ENCODE peak calls at places on chromosomes 2 and 18, in six cellular contexts. One of them, this sample, is unnamed.

GRCh38 chr2:117958186-117958585 is 55.7 kb downstream of the CCDC93 start:
- DNase-seq in fibroblast of lung: peak
- DNase-seq in RWPE1: no peak
- DNase-seq in left lung: no peak
- DNase-seq in K562: no peak
- DNase-seq in HepG2: no peak
- DNase-seq in this sample: peak

GRCh38 chr2:35858216-35858615 is 497.4 kb upstream of the CRIM1 start:
- DNase-seq in fibroblast of lung: no peak
- DNase-seq in RWPE1: no peak
- DNase-seq in left lung: no peak
- DNase-seq in K562: no peak
- DNase-seq in HepG2: no peak
- DNase-seq in this sample: no peak

GRCh38 chr2:20190862-20191713 is 33.8 kb downstream of the SDC1 start:
- DNase-seq in fibroblast of lung: no peak
- DNase-seq in RWPE1: no peak
- DNase-seq in left lung: peak
- DNase-seq in K562: no peak
- DNase-seq in HepG2: peak
- DNase-seq in this sample: no peak

GRCh38 chr18:57432765-57433400 is 2.3 kb upstream of the ONECUT2 start:
- DNase-seq in fibroblast of lung: no peak
- DNase-seq in RWPE1: no peak
- DNase-seq in left lung: no peak
- DNase-seq in K562: no peak
- DNase-seq in HepG2: no peak
- DNase-seq in this sample: no peak

GRCh38 chr2:28661589-28662001 is 90.0 kb upstream of the PPP1CB start:
- DNase-seq in fibroblast of lung: peak
- DNase-seq in RWPE1: peak
- DNase-seq in left lung: no peak
- DNase-seq in K562: no peak
- DNase-seq in HepG2: no peak
- DNase-seq in this sample: peak

GRCh38 chr2:235394278-235394828 is 99.5 kb upstream of the AGAP1 start:
- DNase-seq in fibroblast of lung: peak
- DNase-seq in RWPE1: peak
- DNase-seq in left lung: no peak
- DNase-seq in K562: no peak
- DNase-seq in HepG2: peak
- DNase-seq in this sample: peak

GRCh38 chr2:7011376-7012083 is 94.3 kb downstream of the RNF144A start:
- DNase-seq in fibroblast of lung: peak
- DNase-seq in RWPE1: peak
- DNase-seq in left lung: no peak
- DNase-seq in K562: no peak
- DNase-seq in HepG2: no peak
- DNase-seq in this sample: peak

GRCh38 chr2:59297829-59298228 is 1056.7 kb upstream of the FANCL start:
- DNase-seq in fibroblast of lung: no peak
- DNase-seq in RWPE1: no peak
- DNase-seq in left lung: no peak
- DNase-seq in K562: no peak
- DNase-seq in HepG2: no peak
- DNase-seq in this sample: no peak

GRCh38 chr18:23053756-23054457 is 81.4 kb upstream of the CABLES1 start:
- DNase-seq in fibroblast of lung: peak
- DNase-seq in RWPE1: peak
- DNase-seq in left lung: no peak
- DNase-seq in K562: no peak
- DNase-seq in HepG2: peak
- DNase-seq in this sample: peak

GRCh38 chr2:27672723-27673486 is 9.2 kb downstream of the SLC4A1AP start:
- DNase-seq in fibroblast of lung: no peak
- DNase-seq in RWPE1: no peak
- DNase-seq in left lung: no peak
- DNase-seq in K562: no peak
- DNase-seq in HepG2: no peak
- DNase-seq in this sample: no peak

GRCh38 chr2:85445316-85446295 is 27.1 kb downstream of the SH2D6 start:
- DNase-seq in fibroblast of lung: peak
- DNase-seq in RWPE1: peak
- DNase-seq in left lung: no peak
- DNase-seq in K562: no peak
- DNase-seq in HepG2: no peak
- DNase-seq in this sample: no peak

GRCh38 chr2:170685591-170685990 is 29.5 kb upstream of the SP5 start:
- DNase-seq in fibroblast of lung: no peak
- DNase-seq in RWPE1: no peak
- DNase-seq in left lung: no peak
- DNase-seq in K562: no peak
- DNase-seq in HepG2: no peak
- DNase-seq in this sample: no peak

GRCh38 chr18:63317556-63317946 is 2.0 kb downstream of the BCL2 start:
- DNase-seq in fibroblast of lung: no peak
- DNase-seq in RWPE1: no peak
- DNase-seq in left lung: no peak
- DNase-seq in K562: no peak
- DNase-seq in HepG2: no peak
- DNase-seq in this sample: no peak

GRCh38 chr18:63319383-63320040 is at the start of gene BCL2:
- DNase-seq in fibroblast of lung: peak
- DNase-seq in RWPE1: peak
- DNase-seq in left lung: no peak
- DNase-seq in K562: no peak
- DNase-seq in HepG2: no peak
- DNase-seq in this sample: peak

GRCh38 chr18:63316612-63317555 is 2.7 kb downstream of the BCL2 start:
- DNase-seq in fibroblast of lung: no peak
- DNase-seq in RWPE1: no peak
- DNase-seq in left lung: no peak
- DNase-seq in K562: no peak
- DNase-seq in HepG2: no peak
- DNase-seq in this sample: no peak

GRCh38 chr18:63318882-63319382 is 637 bp downstream of the BCL2 start:
- DNase-seq in fibroblast of lung: no peak
- DNase-seq in RWPE1: no peak
- DNase-seq in left lung: no peak
- DNase-seq in K562: no peak
- DNase-seq in HepG2: no peak
- DNase-seq in this sample: no peak

DNA sequence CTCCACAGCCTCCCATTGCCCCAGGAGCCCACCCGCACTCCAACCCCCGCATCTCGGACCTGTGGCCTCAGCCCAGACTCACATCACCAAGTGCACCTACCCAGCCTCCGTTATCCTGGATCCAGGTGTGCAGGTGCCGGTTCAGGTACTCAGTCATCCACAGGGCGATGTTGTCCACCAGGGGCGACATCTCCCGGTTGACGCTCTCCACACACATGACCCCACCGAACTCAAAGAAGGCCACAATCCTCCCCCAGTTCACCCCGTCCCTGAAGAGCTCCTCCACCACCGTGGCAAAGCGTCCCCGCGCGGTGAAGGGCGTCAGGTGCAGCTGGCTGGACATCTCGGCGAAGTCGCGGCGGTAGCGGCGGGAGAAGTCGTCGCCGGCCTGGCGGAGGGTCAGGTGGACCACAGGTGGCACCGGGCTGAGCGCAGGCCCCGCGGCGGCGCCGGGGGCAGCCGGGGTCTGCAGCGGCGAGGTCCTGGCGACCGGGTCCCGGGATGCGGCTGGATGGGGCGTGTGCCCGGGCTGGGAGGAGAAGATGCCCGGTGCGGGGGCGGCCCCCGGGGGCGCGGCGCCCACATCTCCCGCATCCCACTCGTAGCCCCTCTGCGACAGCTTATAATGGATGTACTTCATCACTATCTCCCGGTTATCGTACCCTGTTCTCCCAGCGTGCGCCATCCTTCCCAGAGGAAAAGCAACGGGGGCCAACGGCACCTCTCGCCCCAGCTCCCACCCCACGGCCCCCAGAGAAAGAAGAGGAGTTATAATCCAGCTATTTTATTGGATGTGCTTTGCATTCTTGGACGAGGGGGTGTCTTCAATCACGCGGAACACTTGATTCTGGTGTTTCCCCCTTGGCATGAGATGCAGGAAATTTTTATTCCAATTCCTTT is 1.3 kb downstream of the BCL2 start:
- DNase-seq in fibroblast of lung: no peak
- DNase-seq in RWPE1: peak
- DNase-seq in left lung: peak
- DNase-seq in K562: no peak
- DNase-seq in HepG2: no peak
- DNase-seq in this sample: no peak
- H3K27ac ChIP-seq in fibroblast of lung: no peak
- H3K27ac ChIP-seq in RWPE1: no peak
- H3K27ac ChIP-seq in left lung: no peak
- H3K27ac ChIP-seq in K562: no peak
- H3K27ac ChIP-seq in HepG2: no peak
- H3K27ac ChIP-seq in this sample: no peak

DNA sequence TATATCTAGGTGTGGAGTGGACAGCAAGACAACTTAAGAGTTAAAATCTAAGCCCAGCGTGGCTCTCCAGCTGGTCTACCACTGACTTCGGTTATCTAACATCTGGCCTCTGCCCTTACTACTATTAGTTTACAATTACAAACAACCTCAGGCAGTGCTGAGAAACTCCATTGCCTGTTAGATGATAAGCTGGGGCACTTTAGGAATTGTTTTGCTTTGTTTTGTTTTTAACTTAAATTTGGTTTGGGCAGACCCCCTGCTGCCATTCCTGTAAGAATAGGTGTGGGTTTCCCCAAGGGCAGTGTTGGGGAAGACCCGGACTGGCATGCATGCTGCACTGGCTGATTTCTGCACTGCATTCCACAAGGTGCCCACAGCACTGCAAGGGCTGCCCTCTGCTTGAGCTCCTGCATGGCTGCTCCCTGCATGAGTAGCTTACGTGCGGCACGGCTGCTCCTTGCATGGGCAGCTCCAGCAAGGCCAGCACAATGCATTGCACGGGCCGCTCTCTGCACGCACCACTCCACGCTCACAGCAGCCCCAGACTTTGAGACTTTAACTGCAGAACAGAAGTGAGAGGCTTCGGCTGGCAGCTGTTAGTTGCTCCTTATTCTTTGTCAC is 74.2 kb upstream of the SERTAD2 start:
- DNase-seq in fibroblast of lung: no peak
- DNase-seq in RWPE1: no peak
- DNase-seq in left lung: no peak
- DNase-seq in K562: no peak
- DNase-seq in HepG2: no peak
- DNase-seq in this sample: no peak
- H3K27ac ChIP-seq in fibroblast of lung: no peak
- H3K27ac ChIP-seq in RWPE1: no peak
- H3K27ac ChIP-seq in left lung: no peak
- H3K27ac ChIP-seq in K562: no peak
- H3K27ac ChIP-seq in HepG2: no peak
- H3K27ac ChIP-seq in this sample: no peak

DNA sequence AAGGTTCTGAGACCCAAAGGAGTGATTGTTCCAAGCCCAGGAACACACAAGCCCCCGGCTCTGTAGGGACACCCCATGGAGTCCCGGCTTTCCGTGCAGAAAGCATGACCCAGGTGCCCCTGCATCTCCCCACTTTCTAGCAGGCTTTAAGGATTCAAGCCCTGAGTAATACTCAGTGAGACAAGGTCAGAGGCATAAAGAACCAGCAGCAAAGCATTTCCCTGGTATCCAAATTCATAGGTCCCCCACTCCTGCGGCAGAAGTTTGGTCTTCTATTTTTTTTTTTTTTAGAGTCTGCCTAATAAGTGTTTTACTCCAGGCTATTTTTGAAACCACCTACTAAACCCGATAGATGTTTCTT is 16.3 kb downstream of the TSHZ1 start:
- DNase-seq in fibroblast of lung: no peak
- DNase-seq in RWPE1: no peak
- DNase-seq in left lung: no peak
- DNase-seq in K562: no peak
- DNase-seq in HepG2: no peak
- DNase-seq in this sample: no peak
- H3K27ac ChIP-seq in fibroblast of lung: peak
- H3K27ac ChIP-seq in RWPE1: no peak
- H3K27ac ChIP-seq in left lung: peak
- H3K27ac ChIP-seq in K562: no peak
- H3K27ac ChIP-seq in HepG2: peak
- H3K27ac ChIP-seq in this sample: no peak

GRCh38 chr18:31695989-31696388 is 11.6 kb upstream of the B4GALT6 start:
- DNase-seq in fibroblast of lung: no peak
- DNase-seq in RWPE1: no peak
- DNase-seq in left lung: no peak
- DNase-seq in K562: no peak
- DNase-seq in HepG2: no peak
- DNase-seq in this sample: no peak
- H3K27ac ChIP-seq in fibroblast of lung: no peak
- H3K27ac ChIP-seq in RWPE1: no peak
- H3K27ac ChIP-seq in left lung: no peak
- H3K27ac ChIP-seq in K562: no peak
- H3K27ac ChIP-seq in HepG2: no peak
- H3K27ac ChIP-seq in this sample: no peak

DNA sequence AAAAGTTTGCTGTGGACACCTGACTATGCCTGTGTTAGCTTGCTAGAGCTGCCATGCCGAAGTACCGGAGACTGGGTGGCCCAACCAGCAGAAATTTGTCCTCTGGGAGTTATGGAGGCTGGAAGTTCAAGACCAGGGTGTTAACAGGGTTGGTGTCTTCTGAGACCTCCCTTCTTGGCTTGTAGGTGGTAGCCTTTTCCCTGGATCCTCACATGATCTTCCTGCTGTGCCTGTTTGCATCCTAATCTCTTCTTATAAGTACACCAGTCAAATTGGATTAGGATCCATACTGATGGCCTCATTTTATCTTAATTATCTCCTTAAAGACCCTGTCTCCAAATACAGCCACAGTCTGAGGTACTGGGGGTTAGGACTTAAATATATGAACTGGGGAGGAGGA is 845 bp downstream of the TMEM177 start:
- DNase-seq in fibroblast of lung: no peak
- DNase-seq in RWPE1: no peak
- DNase-seq in left lung: no peak
- DNase-seq in K562: no peak
- DNase-seq in HepG2: no peak
- DNase-seq in this sample: no peak
- H3K27ac ChIP-seq in fibroblast of lung: no peak
- H3K27ac ChIP-seq in RWPE1: no peak
- H3K27ac ChIP-seq in left lung: no peak
- H3K27ac ChIP-seq in K562: no peak
- H3K27ac ChIP-seq in HepG2: peak
- H3K27ac ChIP-seq in this sample: no peak